ENCODE peak calls at places on chromosomes 12 and 14, in six cellular contexts. H, Y, C, A, T and W are unnamed samples.

GRCh38 chr12:12081836-12082497 is 11.2 kb downstream of the BCL2L14 start:
- ATAC-seq in H (peak; percentile 65), T (peak; percentile 96), Y (peak; percentile 90), A (peak; percentile 94), C (peak; percentile 95), W (peak; percentile 51)

GRCh38 chr14:59869381-59870255 is 958 bp downstream of the RTN1 start:
- ATAC-seq in Y (peak; percentile 41), T (no peak), H (peak; percentile 59), A (peak; percentile 53), C (no peak), W (no peak)

GRCh38 chr12:2673966-2674810 is 120.6 kb upstream of the FKBP4 start:
- ATAC-seq in A (no peak), C (peak; percentile 62), Y (no peak), T (no peak), H (peak; percentile 27), W (no peak)

GRCh38 chr14:45798659-45799058 is 545.7 kb upstream of the MIS18BP1 start:
- ATAC-seq in H (peak; percentile 11), T (no peak), C (no peak), A (no peak), Y (no peak), W (no peak)

GRCh38 chr12:111384596-111384995 is 15.7 kb upstream of the PHETA1 start:
- ATAC-seq in A (no peak), H (no peak), C (no peak), Y (no peak), T (no peak), W (no peak)

GRCh38 chr12:32036477-32037263 is 70.0 kb upstream of the BICD1 start:
- ATAC-seq in C (peak; percentile 57), H (no peak), Y (peak; percentile 77), A (peak; percentile 98), T (no peak), W (no peak)

GRCh38 chr12:92927055-92927435 is 2.0 kb downstream of the EEA1 start:
- ATAC-seq in C (no peak), H (no peak), T (peak; percentile 52), Y (peak; percentile 4), A (no peak), W (no peak)

GRCh38 chr12:105587237-105587636 is 256.7 kb downstream of the C12orf75 start:
- ATAC-seq in H (no peak), C (no peak), Y (no peak), T (no peak), A (no peak), W (no peak)

GRCh38 chr12:113239288-113239771 is 18.1 kb downstream of the TPCN1 start:
- ATAC-seq in C (no peak), H (no peak), Y (no peak), T (peak; percentile 59), A (no peak), W (no peak)

GRCh38 chr12:118126119-118126757 is 9.7 kb upstream of the PEBP1 start:
- ATAC-seq in Y (peak; percentile 39), C (no peak), A (peak; percentile 85), H (peak; percentile 67), T (no peak), W (no peak)

GRCh38 chr12:131829795-131830334 is 1.7 kb downstream of the MMP17 start:
- ATAC-seq in Y (peak; percentile 1), C (no peak), H (no peak), T (no peak), A (peak; percentile 19), W (no peak)

GRCh38 chr12:4383304-4383865 is 3.9 kb upstream of the FGF23 start:
- ATAC-seq in C (peak; percentile 95), H (no peak), Y (peak; percentile 33), A (peak; percentile 62), T (peak; percentile 75), W (no peak)

GRCh38 chr14:32015166-32015565 is 61.9 kb upstream of the ARHGAP5 start:
- ATAC-seq in Y (no peak), T (no peak), C (no peak), A (no peak), H (no peak), W (no peak)

GRCh38 chr14:105472496-105472991 is 2.1 kb upstream of the CRIP2 start:
- ATAC-seq in A (peak; percentile 4), T (no peak), H (peak; percentile 0), Y (no peak), C (no peak), W (no peak)

GRCh38 chr14:39218171-39218769 is 15.4 kb upstream of the MIA2 start:
- ATAC-seq in H (no peak), C (peak; percentile 64), A (peak; percentile 50), T (no peak), Y (peak; percentile 75), W (no peak)

GRCh38 chr12:113109872-113110623 is 25.5 kb downstream of the RASAL1 start:
- ATAC-seq in Y (no peak), H (no peak), T (peak; percentile 33), A (no peak), C (no peak), W (no peak)

GRCh38 chr12:92417343-92417742 is 271.7 kb upstream of the BTG1 start:
- ATAC-seq in C (no peak), H (no peak), T (no peak), A (no peak), Y (no peak), W (no peak)

GRCh38 chr12:26648584-26648983 is 184.4 kb downstream of the ITPR2 start:
- ATAC-seq in Y (no peak), T (no peak), C (no peak), A (no peak), H (no peak), W (no peak)

GRCh38 chr14:84655014-84655413 is 874.9 kb upstream of the FLRT2 start:
- ATAC-seq in H (no peak), A (no peak), T (no peak), C (no peak), Y (no peak), W (no peak)

GRCh38 chr12:3820122-3820521 is 53.1 kb downstream of the PARP11 start:
- ATAC-seq in A (no peak), C (no peak), T (no peak), H (no peak), Y (peak; percentile 24), W (no peak)

GRCh38 chr14:36217027-36217426 is 40.5 kb upstream of the PTCSC3 start:
- ATAC-seq in H (peak; percentile 69), C (no peak), A (no peak), Y (no peak), T (no peak), W (no peak)

GRCh38 chr12:104805186-104805585 is 152.9 kb downstream of the SLC41A2 start:
- ATAC-seq in H (no peak), A (no peak), T (no peak), Y (no peak), C (no peak), W (no peak)

GRCh38 chr12:115953450-115953849 is 324.0 kb downstream of the MED13L start:
- ATAC-seq in Y (no peak), A (peak; percentile 73), T (no peak), C (no peak), H (no peak), W (peak; percentile 57)

GRCh38 chr14:51806624-51807023 is 53.8 kb upstream of the GNG2 start:
- ATAC-seq in Y (peak; percentile 39), H (no peak), C (no peak), T (no peak), A (no peak), W (no peak)

GRCh38 chr12:125079943-125080645 is 14.9 kb downstream of the AACS start:
- ATAC-seq in H (peak; percentile 56), A (no peak), Y (peak; percentile 34), C (peak; percentile 76), T (no peak), W (peak; percentile 93)

GRCh38 chr14:32677381-32677780 is 261.3 kb upstream of the NPAS3 start:
- ATAC-seq in C (no peak), Y (no peak), T (no peak), A (no peak), H (no peak), W (no peak)

GRCh38 chr12:22543246-22544037 is 900 bp downstream of the C2CD5 start:
- ATAC-seq in T (peak; percentile 72), H (peak; percentile 85), Y (peak; percentile 52), A (peak; percentile 80), C (peak; percentile 79), W (peak; percentile 20)

GRCh38 chr12:79595273-79595672 is 95.5 kb downstream of the PAWR start:
- ATAC-seq in T (no peak), C (no peak), H (no peak), Y (no peak), A (no peak), W (no peak)

DNA sequence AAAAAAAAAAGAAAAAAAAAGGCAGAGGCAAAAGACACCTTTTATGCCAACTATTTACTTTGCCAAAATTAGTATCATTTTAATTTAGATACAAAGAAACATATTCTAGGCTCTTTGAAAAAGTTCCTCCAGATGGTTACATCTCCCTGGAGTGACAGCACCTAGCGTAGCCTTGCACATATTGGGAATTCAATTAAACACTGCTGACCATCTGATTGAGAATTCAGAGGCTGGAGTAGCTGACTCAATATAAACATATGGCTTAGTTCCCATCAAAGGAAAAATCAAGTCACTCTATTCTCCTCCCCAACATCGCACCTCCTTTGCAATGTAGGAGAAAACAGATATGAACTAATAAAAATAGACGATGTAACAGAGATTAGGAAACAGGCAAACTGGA is 36.4 kb downstream of the ANKS1B start:
- ATAC-seq in A (no peak), Y (no peak), H (no peak), T (no peak), C (no peak), W (no peak)
- H3K4me1 ChIP-seq in A (no peaks in the 10 kb centered on the region), Y (no peaks in the 10 kb centered on the region), H (no peaks in the 10 kb centered on the region), T (no peaks in the 10 kb centered on the region), C (no peaks in the 10 kb centered on the region), W (no peaks in the 10 kb centered on the region)

GRCh38 chr14:55102141-55102547 is 26.9 kb upstream of the LGALS3 start:
- ATAC-seq in H (peak; percentile 92), C (peak; percentile 30), A (peak; percentile 39), Y (peak; percentile 69), T (peak; percentile 84), W (peak; percentile 84)
- TF ChIP-seq EP300 in H (peak; percentile 82), C (no peak), A (no peak), Y (no peak), T (peak; percentile 88), W (no peak)

DNA sequence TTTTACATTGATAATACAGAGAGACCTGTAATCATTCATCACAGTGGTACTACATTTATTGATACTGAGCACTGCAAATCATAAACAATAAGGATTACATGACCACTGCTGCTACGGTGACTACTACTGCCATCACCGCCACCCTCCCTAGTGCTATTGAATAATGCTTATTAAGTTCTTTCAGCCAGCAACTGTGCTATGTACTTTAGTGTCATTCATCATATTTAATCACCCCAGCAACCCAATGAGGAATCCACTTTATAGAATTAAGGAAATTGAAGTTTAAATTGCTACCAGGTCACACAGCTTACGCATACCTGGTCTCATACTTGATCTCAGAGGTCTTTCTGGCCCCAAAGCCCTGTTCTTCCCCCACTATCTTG is 112.2 kb downstream of the HMGA2 start:
- ATAC-seq in H (no peak), Y (no peak), T (no peak), A (no peak), C (no peak), W (no peak)
- H3K4me1 ChIP-seq in H (no peaks in the 10 kb centered on the region), Y (peaks cover 27% of the 10 kb centered on the region), T (no peaks in the 10 kb centered on the region), A (peaks cover 85% of the 10 kb centered on the region), C (no peaks in the 10 kb centered on the region), W (no peaks in the 10 kb centered on the region)

GRCh38 chr12:56042430-56043203 is 899 bp downstream of the RPS26 start:
- ATAC-seq in Y (no peak), A (no peak), C (no peak), H (no peak), T (peak; percentile 3), W (no peak)
- TF ChIP-seq EP300 in Y (no peak), A (no peak), C (no peak), H (no peak), T (no peak), W (no peak)